ENCODE peak calls at places on chromosomes 7 and 10, in six cellular contexts. K, H, M, G, S and J are unnamed samples. For H3K79me2, the result is how much of the 10 kb centered on the place peaks cover.

GRCh38 chr10:13784067-13784466 is 197.3 kb downstream of the PRPF18 start:
- DNase-seq in K (no peak), H (peak), M (peak), G (no peak), S (no peak), J (peak)

GRCh38 chr10:72254891-72255568 is 18.7 kb upstream of the DDIT4 start:
- DNase-seq in K (no peak), H (peak), M (peak), G (peak), S (peak), J (peak)

GRCh38 chr10:127163632-127164031 is 32.8 kb downstream of the INSYN2A start:
- DNase-seq in K (no peak), H (no peak), M (no peak), G (no peak), S (peak), J (no peak)

GRCh38 chr10:99711129-99711719 is 20.7 kb downstream of the COX15 start:
- DNase-seq in K (peak), H (peak), M (peak), G (peak), S (peak), J (peak)

GRCh38 chr10:13794982-13795381 is 208.2 kb downstream of the PRPF18 start:
- DNase-seq in K (no peak), H (no peak), M (no peak), G (no peak), S (no peak), J (no peak)

GRCh38 chr10:3178070-3178469 is 5.5 kb upstream of the PITRM1 start:
- DNase-seq in K (no peak), H (no peak), M (no peak), G (no peak), S (no peak), J (no peak)

GRCh38 chr7:157667731-157668130 is 330.9 kb downstream of the DNAJB6 start:
- DNase-seq in K (no peak), H (no peak), M (no peak), G (no peak), S (no peak), J (no peak)

GRCh38 chr7:30562498-30562897 is 32.2 kb upstream of the GARS1 start:
- DNase-seq in K (no peak), H (no peak), M (peak), G (no peak), S (no peak), J (peak)

GRCh38 chr7:111108526-111108925 is 17.6 kb downstream of the LRRN3 start:
- DNase-seq in K (no peak), H (no peak), M (peak), G (no peak), S (peak), J (peak)

GRCh38 chr10:127441350-127442219 is 107.5 kb upstream of the NPS start:
- DNase-seq in K (no peak), H (no peak), M (no peak), G (no peak), S (no peak), J (no peak)

GRCh38 chr10:33965795-33966581 is 631.5 kb upstream of the NRP1 start:
- DNase-seq in K (no peak), H (peak), M (no peak), G (no peak), S (no peak), J (no peak)

GRCh38 chr7:83581667-83582435 is 67.1 kb downstream of the SEMA3E start:
- DNase-seq in K (no peak), H (no peak), M (no peak), G (no peak), S (no peak), J (no peak)

GRCh38 chr7:895451-896052 is 19.2 kb downstream of the GET4 start:
- DNase-seq in K (no peak), H (no peak), M (no peak), G (no peak), S (no peak), J (no peak)

GRCh38 chr7:46363688-46364087 is 442.6 kb upstream of the IGFBP3 start:
- DNase-seq in K (no peak), H (no peak), M (no peak), G (no peak), S (no peak), J (no peak)

GRCh38 chr7:15929406-15929805 is 242.9 kb upstream of the MEOX2 start:
- DNase-seq in K (no peak), H (no peak), M (no peak), G (no peak), S (no peak), J (no peak)

GRCh38 chr10:93166116-93166515 is 92.4 kb downstream of the CYP26A1 start:
- DNase-seq in K (no peak), H (no peak), M (no peak), G (no peak), S (no peak), J (no peak)

GRCh38 chr7:88040694-88041093 is 106.6 kb downstream of the ADAM22 start:
- DNase-seq in K (peak), H (no peak), M (no peak), G (peak), S (peak), J (peak)

GRCh38 chr7:126727930-126728331 is 524.8 kb downstream of the GRM8 start:
- DNase-seq in K (no peak), H (peak), M (no peak), G (peak), S (peak), J (peak)

GRCh38 chr7:84237533-84238173 is 43.1 kb upstream of the SEMA3A start:
- DNase-seq in K (peak), H (no peak), M (peak), G (no peak), S (peak), J (peak)

GRCh38 chr7:28957064-28957821 is 887 bp downstream of the TRIL start:
- DNase-seq in K (no peak), H (no peak), M (peak), G (no peak), S (no peak), J (no peak)

GRCh38 chr7:99193527-99194214 is 14.2 kb downstream of the KPNA7 start:
- DNase-seq in K (no peak), H (no peak), M (peak), G (no peak), S (peak), J (peak)

GRCh38 chr10:22345301-22346086 is at the start of gene SPAG6:
- DNase-seq in K (no peak), H (no peak), M (no peak), G (no peak), S (no peak), J (no peak)

GRCh38 chr10:98920807-98921206 is 314.8 kb downstream of the HPSE2 start:
- DNase-seq in K (no peak), H (no peak), M (peak), G (no peak), S (no peak), J (no peak)

GRCh38 chr7:69359003-69359555 is 239.2 kb upstream of the AUTS2 start:
- DNase-seq in K (no peak), H (no peak), M (no peak), G (no peak), S (no peak), J (peak)

GRCh38 chr7:44555350-44555749 is 14.2 kb upstream of the NPC1L1 start:
- DNase-seq in K (no peak), H (no peak), M (no peak), G (no peak), S (no peak), J (no peak)

GRCh38 chr7:44547536-44548221 is 6.5 kb upstream of the NPC1L1 start:
- DNase-seq in K (no peak), H (peak), M (peak), G (no peak), S (no peak), J (no peak)

GRCh38 chr7:44548893-44549292 is 7.8 kb upstream of the NPC1L1 start:
- DNase-seq in K (no peak), H (no peak), M (no peak), G (no peak), S (peak), J (no peak)

GRCh38 chr7:44549457-44549856 is 8.3 kb upstream of the NPC1L1 start:
- DNase-seq in K (no peak), H (no peak), M (no peak), G (no peak), S (no peak), J (no peak)
- H3K79me2 ChIP-seq in K (under half), H (under half), M (under half), G (under half), S (under half), J (under half)

GRCh38 chr10:122112021-122112616 is 123.2 kb downstream of the TACC2 start:
- DNase-seq in K (peak), H (no peak), M (peak), G (no peak), S (no peak), J (no peak)
- H3K4me3 ChIP-seq in K (peak), H (no peak), M (peak), G (peak), S (no peak), J (peak)

GRCh38 chr10:96511044-96511945 is 2.4 kb downstream of the TLL2 start:
- DNase-seq in K (peak), H (no peak), M (peak), G (peak), S (peak), J (no peak)

GRCh38 chr10:96513686-96514551 is at the start of gene TLL2:
- DNase-seq in K (peak), H (peak), M (peak), G (peak), S (peak), J (peak)

GRCh38 chr10:96516337-96516736 is 2.6 kb upstream of the TLL2 start:
- DNase-seq in K (no peak), H (no peak), M (no peak), G (no peak), S (no peak), J (no peak)

GRCh38 chr10:96512524-96512991 is 1.2 kb downstream of the TLL2 start:
- DNase-seq in K (no peak), H (no peak), M (peak), G (no peak), S (no peak), J (no peak)

DNA sequence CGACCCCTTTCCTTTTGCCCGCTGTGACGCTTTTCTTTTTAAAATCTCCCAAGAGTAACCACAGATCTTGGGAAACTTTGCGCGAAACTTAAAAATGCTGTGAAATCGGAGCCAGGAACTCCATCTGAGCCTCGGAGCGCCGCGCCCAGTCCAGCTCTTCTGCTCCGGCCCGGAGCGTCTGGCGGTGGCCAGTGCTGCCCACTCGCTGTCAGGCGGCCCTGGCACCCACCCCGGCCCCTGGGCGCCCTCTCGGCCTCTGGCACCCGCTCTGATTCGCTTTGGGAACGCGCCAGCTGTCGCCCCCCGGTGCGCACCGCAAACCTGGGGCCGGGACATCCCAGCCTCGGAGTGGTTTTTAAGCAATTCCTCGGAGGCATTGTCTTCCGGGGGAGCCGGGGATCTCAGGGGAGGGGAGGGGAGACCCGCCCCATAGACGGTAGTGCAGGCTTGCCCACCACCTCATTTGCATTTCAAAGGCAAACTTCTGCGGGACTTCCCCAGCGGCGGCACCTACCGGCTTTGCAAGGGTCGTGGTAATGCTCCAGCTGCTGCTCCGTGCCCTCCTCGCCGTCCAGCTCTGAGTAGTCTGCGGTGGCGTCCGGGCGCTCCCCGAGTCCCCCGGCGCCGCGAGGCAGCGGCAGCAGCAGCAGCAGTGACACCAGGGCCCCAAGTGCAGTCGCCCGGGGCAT is 585 bp downstream of the TLL2 start:
- DNase-seq in K (no peak), H (no peak), M (peak), G (no peak), S (no peak), J (no peak)
- TF ChIP-seq EZH2 in K (no peak), H (no peak), M (no peak), G (no peak), S (no peak), J (no peak)

DNA sequence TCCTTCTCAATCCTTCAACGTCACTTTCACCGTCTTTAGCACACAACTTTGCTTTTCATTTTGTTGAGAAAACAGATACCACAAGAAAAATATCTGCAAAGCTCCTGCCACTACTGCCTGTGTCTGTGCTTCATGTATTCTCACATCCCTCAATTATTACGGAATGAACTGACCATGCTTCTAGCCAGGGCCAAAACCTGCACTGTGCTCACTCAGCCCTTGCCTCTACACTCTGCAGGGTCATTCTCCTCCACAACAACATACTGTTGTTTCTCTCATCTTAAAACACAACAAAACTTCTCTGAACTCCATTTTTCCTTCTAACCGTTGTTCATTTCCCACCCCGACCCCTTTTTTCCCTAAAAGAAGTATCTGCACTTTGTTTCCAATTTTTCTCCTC is 29.5 kb downstream of the BMPR1A start:
- DNase-seq in K (no peak), H (no peak), M (no peak), G (no peak), S (no peak), J (no peak)
- H3K79me2 ChIP-seq in K (half or more), H (under half), M (half or more), G (under half), S (half or more), J (half or more)

GRCh38 chr7:33040803-33041516 is 21.6 kb downstream of the NT5C3A start:
- DNase-seq in K (no peak), H (peak), M (peak), G (peak), S (peak), J (no peak)
- H3K4me3 ChIP-seq in K (no peak), H (peak), M (no peak), G (no peak), S (peak), J (no peak)